ENCODE peak calls at places on chromosomes 11 and 22, in ten cellular contexts. One of them, this sample, is unnamed.

GRCh38 chr11:45388472-45388871 is 102.3 kb upstream of the SYT13 start:
- DNase-seq in HL-60: no peak
- DNase-seq in H1: no peak
- DNase-seq in sigmoid colon: no peak
- DNase-seq in transverse colon: no peak
- DNase-seq in prostate gland: no peak
- DNase-seq in breast epithelium: no peak
- DNase-seq in GM23338: no peak
- DNase-seq in HCT116: no peak
- DNase-seq in GM12892: no peak
- DNase-seq in this sample: no peak

GRCh38 chr11:125287467-125288232 is 123.1 kb downstream of the PKNOX2 start:
- DNase-seq in H1: no peak
- DNase-seq in HCT116: no peak
- DNase-seq in GM12892: no peak
- DNase-seq in sigmoid colon: peak
- DNase-seq in transverse colon: no peak
- DNase-seq in breast epithelium: no peak
- DNase-seq in HL-60: no peak
- DNase-seq in prostate gland: no peak
- DNase-seq in GM23338: no peak
- DNase-seq in this sample: no peak

GRCh38 chr22:39898997-39899396 is 1.9 kb upstream of the GRAP2 start:
- DNase-seq in breast epithelium: no peak
- DNase-seq in sigmoid colon: no peak
- DNase-seq in HCT116: no peak
- DNase-seq in prostate gland: no peak
- DNase-seq in HL-60: peak
- DNase-seq in transverse colon: no peak
- DNase-seq in GM23338: no peak
- DNase-seq in GM12892: no peak
- DNase-seq in H1: no peak
- DNase-seq in this sample: peak

GRCh38 chr11:131546218-131546895 is 175.9 kb downstream of the NTM start:
- DNase-seq in GM12892: no peak
- DNase-seq in GM23338: peak
- DNase-seq in breast epithelium: no peak
- DNase-seq in transverse colon: no peak
- DNase-seq in sigmoid colon: no peak
- DNase-seq in prostate gland: no peak
- DNase-seq in HCT116: no peak
- DNase-seq in H1: no peak
- DNase-seq in HL-60: no peak
- DNase-seq in this sample: no peak

GRCh38 chr11:77776455-77776854 is 44.1 kb downstream of the RSF1 start:
- DNase-seq in sigmoid colon: no peak
- DNase-seq in HCT116: peak
- DNase-seq in H1: no peak
- DNase-seq in GM23338: no peak
- DNase-seq in prostate gland: no peak
- DNase-seq in breast epithelium: no peak
- DNase-seq in transverse colon: no peak
- DNase-seq in HL-60: no peak
- DNase-seq in GM12892: no peak
- DNase-seq in this sample: no peak

GRCh38 chr22:46881373-46882118 is 119.1 kb downstream of the TBC1D22A start:
- DNase-seq in prostate gland: no peak
- DNase-seq in GM12892: no peak
- DNase-seq in H1: no peak
- DNase-seq in HL-60: no peak
- DNase-seq in breast epithelium: no peak
- DNase-seq in sigmoid colon: no peak
- DNase-seq in HCT116: no peak
- DNase-seq in GM23338: no peak
- DNase-seq in transverse colon: no peak
- DNase-seq in this sample: no peak

GRCh38 chr22:41410311-41410751 is 28.6 kb downstream of the TEF start:
- DNase-seq in HL-60: no peak
- DNase-seq in GM12892: no peak
- DNase-seq in breast epithelium: peak
- DNase-seq in prostate gland: peak
- DNase-seq in sigmoid colon: peak
- DNase-seq in GM23338: no peak
- DNase-seq in HCT116: no peak
- DNase-seq in H1: no peak
- DNase-seq in transverse colon: no peak
- DNase-seq in this sample: no peak

GRCh38 chr11:76047231-76047630 is 159.1 kb downstream of the WNT11 start:
- DNase-seq in breast epithelium: no peak
- DNase-seq in transverse colon: no peak
- DNase-seq in GM23338: no peak
- DNase-seq in H1: no peak
- DNase-seq in HCT116: no peak
- DNase-seq in GM12892: no peak
- DNase-seq in prostate gland: no peak
- DNase-seq in sigmoid colon: no peak
- DNase-seq in HL-60: no peak
- DNase-seq in this sample: no peak

GRCh38 chr11:61613051-61613450 is 32.2 kb upstream of the SYT7 start:
- DNase-seq in prostate gland: no peak
- DNase-seq in breast epithelium: no peak
- DNase-seq in GM23338: no peak
- DNase-seq in transverse colon: no peak
- DNase-seq in H1: no peak
- DNase-seq in sigmoid colon: no peak
- DNase-seq in GM12892: no peak
- DNase-seq in HCT116: no peak
- DNase-seq in HL-60: no peak
- DNase-seq in this sample: no peak

GRCh38 chr11:11987503-11988022 is 20.9 kb downstream of the DKK3 start:
- DNase-seq in sigmoid colon: no peak
- DNase-seq in prostate gland: no peak
- DNase-seq in HCT116: no peak
- DNase-seq in H1: no peak
- DNase-seq in GM12892: no peak
- DNase-seq in transverse colon: no peak
- DNase-seq in GM23338: peak
- DNase-seq in HL-60: peak
- DNase-seq in breast epithelium: no peak
- DNase-seq in this sample: no peak

GRCh38 chr11:93059074-93059957 is 89.9 kb downstream of the MTNR1B start:
- DNase-seq in prostate gland: no peak
- DNase-seq in HCT116: no peak
- DNase-seq in sigmoid colon: no peak
- DNase-seq in breast epithelium: no peak
- DNase-seq in H1: no peak
- DNase-seq in HL-60: no peak
- DNase-seq in GM12892: no peak
- DNase-seq in transverse colon: no peak
- DNase-seq in GM23338: no peak
- DNase-seq in this sample: no peak

GRCh38 chr11:72278911-72279310 is 34.9 kb upstream of the PHOX2A start:
- DNase-seq in transverse colon: no peak
- DNase-seq in breast epithelium: no peak
- DNase-seq in H1: no peak
- DNase-seq in HCT116: peak
- DNase-seq in GM23338: no peak
- DNase-seq in HL-60: no peak
- DNase-seq in sigmoid colon: no peak
- DNase-seq in GM12892: no peak
- DNase-seq in prostate gland: no peak
- DNase-seq in this sample: no peak

GRCh38 chr11:84549221-84549620 is 1077.9 kb downstream of the DLG2 start:
- DNase-seq in H1: no peak
- DNase-seq in GM12892: no peak
- DNase-seq in transverse colon: no peak
- DNase-seq in breast epithelium: no peak
- DNase-seq in GM23338: no peak
- DNase-seq in HCT116: no peak
- DNase-seq in HL-60: no peak
- DNase-seq in sigmoid colon: no peak
- DNase-seq in prostate gland: no peak
- DNase-seq in this sample: no peak

GRCh38 chr22:17943533-17944204 is 80.7 kb downstream of the MICAL3 start:
- DNase-seq in HCT116: no peak
- DNase-seq in H1: no peak
- DNase-seq in GM23338: no peak
- DNase-seq in sigmoid colon: no peak
- DNase-seq in prostate gland: peak
- DNase-seq in breast epithelium: no peak
- DNase-seq in GM12892: no peak
- DNase-seq in transverse colon: no peak
- DNase-seq in HL-60: no peak
- DNase-seq in this sample: no peak

GRCh38 chr11:25981998-25982397 is 349.9 kb upstream of the ANO3 start:
- DNase-seq in prostate gland: no peak
- DNase-seq in breast epithelium: no peak
- DNase-seq in GM12892: no peak
- DNase-seq in transverse colon: no peak
- DNase-seq in HCT116: no peak
- DNase-seq in sigmoid colon: no peak
- DNase-seq in H1: no peak
- DNase-seq in GM23338: peak
- DNase-seq in HL-60: peak
- DNase-seq in this sample: no peak

GRCh38 chr22:38504731-38505594 is 1.1 kb downstream of the DDX17 start:
- DNase-seq in transverse colon: peak
- DNase-seq in breast epithelium: no peak
- DNase-seq in HL-60: peak
- DNase-seq in GM23338: peak
- DNase-seq in HCT116: no peak
- DNase-seq in sigmoid colon: peak
- DNase-seq in GM12892: peak
- DNase-seq in H1: no peak
- DNase-seq in prostate gland: peak
- DNase-seq in this sample: peak

GRCh38 chr11:34613462-34614183 is 7.3 kb upstream of the EHF start:
- DNase-seq in breast epithelium: no peak
- DNase-seq in GM12892: no peak
- DNase-seq in prostate gland: no peak
- DNase-seq in GM23338: no peak
- DNase-seq in HL-60: peak
- DNase-seq in sigmoid colon: no peak
- DNase-seq in H1: no peak
- DNase-seq in HCT116: no peak
- DNase-seq in transverse colon: no peak
- DNase-seq in this sample: peak

DNA sequence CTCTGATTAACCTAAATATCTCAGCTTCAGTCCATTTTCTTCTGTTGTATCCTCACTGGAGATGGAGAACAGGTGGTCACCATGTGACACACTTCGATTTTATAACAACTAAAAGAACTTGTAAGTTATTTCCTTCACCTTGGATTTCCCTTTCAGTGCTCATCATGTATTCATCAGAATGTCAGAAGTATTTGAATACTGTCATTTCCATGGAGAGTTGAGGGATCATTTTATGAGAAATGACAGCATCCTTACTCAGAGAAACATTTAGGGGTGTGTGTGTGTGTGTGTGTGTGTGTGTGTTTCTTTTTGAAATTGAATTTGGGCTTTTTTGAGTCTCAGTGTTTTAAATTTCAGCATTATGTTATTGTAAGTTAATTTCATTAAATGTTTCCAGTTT is 205.8 kb downstream of the ARHGAP42 start:
- DNase-seq in breast epithelium: no peak
- DNase-seq in HCT116: no peak
- DNase-seq in prostate gland: no peak
- DNase-seq in GM12892: no peak
- DNase-seq in sigmoid colon: no peak
- DNase-seq in GM23338: no peak
- DNase-seq in H1: no peak
- DNase-seq in HL-60: no peak
- DNase-seq in transverse colon: no peak
- DNase-seq in this sample: no peak
- TF ChIP-seq POLR2AphosphoS5 in breast epithelium: no peak
- TF ChIP-seq POLR2AphosphoS5 in HCT116: no peak
- TF ChIP-seq POLR2AphosphoS5 in prostate gland: no peak
- TF ChIP-seq POLR2AphosphoS5 in GM12892: no peak
- TF ChIP-seq POLR2AphosphoS5 in sigmoid colon: no peak
- TF ChIP-seq POLR2AphosphoS5 in GM23338: no peak
- TF ChIP-seq POLR2AphosphoS5 in H1: no peak
- TF ChIP-seq POLR2AphosphoS5 in HL-60: no peak
- TF ChIP-seq POLR2AphosphoS5 in transverse colon: no peak
- TF ChIP-seq POLR2AphosphoS5 in this sample: no peak

GRCh38 chr22:36316419-36316818 is 63.5 kb downstream of the APOL1 start:
- DNase-seq in GM12892: no peak
- DNase-seq in HL-60: no peak
- DNase-seq in transverse colon: no peak
- DNase-seq in sigmoid colon: no peak
- DNase-seq in prostate gland: no peak
- DNase-seq in HCT116: no peak
- DNase-seq in breast epithelium: no peak
- DNase-seq in GM23338: no peak
- DNase-seq in H1: no peak
- DNase-seq in this sample: no peak
- TF ChIP-seq POLR2AphosphoS5 in GM12892: no peak
- TF ChIP-seq POLR2AphosphoS5 in HL-60: no peak
- TF ChIP-seq POLR2AphosphoS5 in transverse colon: no peak
- TF ChIP-seq POLR2AphosphoS5 in sigmoid colon: peak
- TF ChIP-seq POLR2AphosphoS5 in prostate gland: no peak
- TF ChIP-seq POLR2AphosphoS5 in HCT116: no peak
- TF ChIP-seq POLR2AphosphoS5 in breast epithelium: no peak
- TF ChIP-seq POLR2AphosphoS5 in GM23338: no peak
- TF ChIP-seq POLR2AphosphoS5 in H1: no peak
- TF ChIP-seq POLR2AphosphoS5 in this sample: no peak

GRCh38 chr22:43341565-43341964 is 1.6 kb downstream of the SCUBE1 start:
- DNase-seq in sigmoid colon: no peak
- DNase-seq in transverse colon: no peak
- DNase-seq in HL-60: no peak
- DNase-seq in breast epithelium: no peak
- DNase-seq in HCT116: no peak
- DNase-seq in GM23338: no peak
- DNase-seq in prostate gland: no peak
- DNase-seq in GM12892: no peak
- DNase-seq in H1: no peak
- DNase-seq in this sample: no peak
- TF ChIP-seq POLR2AphosphoS5 in sigmoid colon: no peak
- TF ChIP-seq POLR2AphosphoS5 in transverse colon: no peak
- TF ChIP-seq POLR2AphosphoS5 in HL-60: no peak
- TF ChIP-seq POLR2AphosphoS5 in breast epithelium: no peak
- TF ChIP-seq POLR2AphosphoS5 in HCT116: no peak
- TF ChIP-seq POLR2AphosphoS5 in GM23338: no peak
- TF ChIP-seq POLR2AphosphoS5 in prostate gland: no peak
- TF ChIP-seq POLR2AphosphoS5 in GM12892: no peak
- TF ChIP-seq POLR2AphosphoS5 in H1: no peak
- TF ChIP-seq POLR2AphosphoS5 in this sample: no peak

DNA sequence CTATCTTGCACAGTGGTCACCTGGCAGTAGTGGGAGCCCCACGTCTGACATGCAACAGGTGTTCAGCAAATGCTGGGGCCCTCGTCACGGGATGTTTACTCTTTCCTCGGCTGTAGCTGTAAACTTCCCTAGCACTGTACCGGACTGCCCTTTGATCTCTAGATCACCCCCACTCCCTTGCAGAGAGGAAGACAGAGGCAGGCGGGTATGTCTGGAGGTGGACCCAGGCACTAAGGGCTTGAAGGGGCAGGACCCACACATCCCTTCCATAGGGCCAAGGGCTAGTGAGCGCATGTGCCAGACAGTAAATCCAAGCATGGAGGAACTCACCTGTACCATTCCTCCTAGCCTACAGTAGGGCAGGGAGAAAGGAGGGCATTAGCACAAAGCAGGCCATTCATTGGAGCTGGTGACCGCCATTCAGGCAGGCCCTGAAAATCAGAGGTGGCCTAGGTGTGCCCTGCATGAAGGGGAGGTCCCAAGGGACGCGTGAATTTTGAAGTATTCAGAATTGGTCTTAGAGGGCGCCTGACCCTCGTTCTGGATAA is 1.9 kb upstream of the SMTN start:
- DNase-seq in breast epithelium: no peak
- DNase-seq in HCT116: no peak
- DNase-seq in H1: no peak
- DNase-seq in HL-60: no peak
- DNase-seq in GM23338: peak
- DNase-seq in sigmoid colon: no peak
- DNase-seq in transverse colon: peak
- DNase-seq in prostate gland: no peak
- DNase-seq in GM12892: no peak
- DNase-seq in this sample: no peak
- TF ChIP-seq POLR2AphosphoS5 in breast epithelium: no peak
- TF ChIP-seq POLR2AphosphoS5 in HCT116: no peak
- TF ChIP-seq POLR2AphosphoS5 in H1: no peak
- TF ChIP-seq POLR2AphosphoS5 in HL-60: no peak
- TF ChIP-seq POLR2AphosphoS5 in GM23338: no peak
- TF ChIP-seq POLR2AphosphoS5 in sigmoid colon: peak
- TF ChIP-seq POLR2AphosphoS5 in transverse colon: peak
- TF ChIP-seq POLR2AphosphoS5 in prostate gland: no peak
- TF ChIP-seq POLR2AphosphoS5 in GM12892: no peak
- TF ChIP-seq POLR2AphosphoS5 in this sample: no peak